ENCODE peak calls at places on chromosome X, in six cellular contexts. M is fibroblast of lung, R is AG09319, H is astrocyte of the spinal cord, K is AG09309, W is keratinocyte. L is an unnamed sample.
A peak's percentile ranks its signal among the peaks of the same experiment; 100 is the strongest.

GRCh38 chrX:41293269-41293668 is 40.7 kb upstream of the DDX3X start:
- DNase-seq in M (no peak), R (no peak), W (no peak), K (no peak), H (no peak), L (no peak)

GRCh38 chrX:23742174-23742692 is 843 bp downstream of the ACOT9 start:
- DNase-seq in R (peak; percentile 56), W (peak; percentile 32), K (peak; percentile 55), M (peak; percentile 79), H (peak; percentile 76), L (no peak)

GRCh38 chrX:3638280-3638873 is 75.1 kb downstream of the PRKX start:
- DNase-seq in M (peak; percentile 26), W (no peak), R (peak; percentile 8), H (peak; percentile 46), K (no peak), L (no peak)

GRCh38 chrX:24347871-24348270 is 12.6 kb upstream of the SUPT20HL1 start:
- DNase-seq in R (no peak), K (no peak), M (no peak), W (no peak), H (no peak), L (no peak)

GRCh38 chrX:72001471-72001870 is 90.8 kb downstream of the NHSL2 start:
- DNase-seq in K (no peak), M (no peak), R (no peak), H (no peak), W (no peak), L (no peak)

GRCh38 chrX:106415276-106415895 is 196.4 kb upstream of the RADX start:
- DNase-seq in K (no peak), H (peak; percentile 26), W (no peak), R (no peak), M (peak; percentile 6), L (no peak)

GRCh38 chrX:64204701-64205440 is 637 bp downstream of the AMER1 start:
- DNase-seq in K (no peak), W (no peak), R (no peak), M (peak; percentile 34), H (peak; percentile 30), L (no peak)

GRCh38 chrX:12007881-12008280 is 130.4 kb upstream of the FRMPD4 start:
- DNase-seq in K (peak; percentile 40), M (peak; percentile 91), H (peak; percentile 79), W (peak; percentile 32), R (peak; percentile 11), L (no peak)

GRCh38 chrX:15498741-15499140 is 1.9 kb upstream of the BMX start:
- DNase-seq in R (no peak), M (no peak), H (no peak), K (no peak), W (no peak), L (no peak)

GRCh38 chrX:10617186-10617963 is 3.0 kb downstream of the MID1 start:
- DNase-seq in M (peak; percentile 14), R (no peak), H (no peak), K (no peak), W (no peak), L (no peak)

GRCh38 chrX:43969504-43970501 is 3.4 kb downstream of the NDP start:
- DNase-seq in R (no peak), W (no peak), H (peak; percentile 47), M (peak; percentile 73), K (no peak), L (no peak)

GRCh38 chrX:109928596-109929335 is 74.1 kb upstream of the TMEM164 start:
- DNase-seq in M (no peak), H (no peak), K (no peak), W (no peak), R (no peak), L (no peak)

GRCh38 chrX:147570483-147570882 is 341.2 kb upstream of the FMR1 start:
- DNase-seq in K (no peak), M (no peak), R (no peak), W (no peak), H (no peak), L (no peak)

GRCh38 chrX:154658187-154658586 is 4.8 kb upstream of the CTAG2 start:
- DNase-seq in M (no peak), W (no peak), H (no peak), R (no peak), K (no peak), L (no peak)

GRCh38 chrX:153981771-153982533 is 9.4 kb downstream of the TMEM187 start:
- DNase-seq in W (no peak), R (no peak), M (no peak), H (peak; percentile 44), K (no peak), L (peak; percentile 80)

GRCh38 chrX:148649145-148649645 is 148.8 kb downstream of the AFF2 start:
- DNase-seq in W (no peak), K (no peak), R (no peak), H (peak; percentile 18), M (peak; percentile 43), L (no peak)

GRCh38 chrX:135185795-135186443 is 14.7 kb upstream of the CT55 start:
- DNase-seq in W (no peak), R (peak; percentile 24), H (peak; percentile 33), K (peak; percentile 34), M (peak; percentile 35), L (no peak)

GRCh38 chrX:48468247-48468671 is 1.8 kb downstream of the SLC38A5 start:
- DNase-seq in K (no peak), R (no peak), H (no peak), M (no peak), W (no peak), L (no peak)

GRCh38 chrX:72050011-72050410 is 81.7 kb downstream of the RTL5 start:
- DNase-seq in H (no peak), M (no peak), W (no peak), R (no peak), K (no peak), L (no peak)

GRCh38 chrX:46626566-46626965 is 53.0 kb downstream of the CHST7 start:
- DNase-seq in W (no peak), R (no peak), M (no peak), H (no peak), K (no peak), L (peak; percentile 86)

GRCh38 chrX:9573282-9574106 is 108.6 kb downstream of the TBL1X start:
- DNase-seq in H (no peak), K (no peak), W (no peak), M (no peak), R (no peak), L (no peak)

GRCh38 chrX:67692246-67692645 is 148.4 kb downstream of the AR start:
- DNase-seq in R (peak; percentile 5), K (peak; percentile 17), M (peak; percentile 84), W (no peak), H (peak; percentile 59), L (no peak)

GRCh38 chrX:118652717-118653116 is 74.7 kb upstream of the IL13RA1 start:
- DNase-seq in W (no peak), R (peak; percentile 44), K (peak; percentile 17), H (no peak), M (peak; percentile 20), L (no peak)

GRCh38 chrX:41561045-41561444 is 113.9 kb downstream of the NYX start:
- DNase-seq in M (peak; percentile 91), H (peak; percentile 87), W (no peak), K (peak; percentile 52), R (no peak), L (peak; percentile 65)

GRCh38 chrX:39725928-39726619 is 371.7 kb downstream of the BCOR start:
- DNase-seq in K (peak; percentile 81), H (peak; percentile 52), W (no peak), M (peak; percentile 89), R (no peak), L (no peak)
- TF ChIP-seq CTCF in K (no peak), H (no peak), W (no peak), M (no peak), R (no peak), L (no peak)

DNA sequence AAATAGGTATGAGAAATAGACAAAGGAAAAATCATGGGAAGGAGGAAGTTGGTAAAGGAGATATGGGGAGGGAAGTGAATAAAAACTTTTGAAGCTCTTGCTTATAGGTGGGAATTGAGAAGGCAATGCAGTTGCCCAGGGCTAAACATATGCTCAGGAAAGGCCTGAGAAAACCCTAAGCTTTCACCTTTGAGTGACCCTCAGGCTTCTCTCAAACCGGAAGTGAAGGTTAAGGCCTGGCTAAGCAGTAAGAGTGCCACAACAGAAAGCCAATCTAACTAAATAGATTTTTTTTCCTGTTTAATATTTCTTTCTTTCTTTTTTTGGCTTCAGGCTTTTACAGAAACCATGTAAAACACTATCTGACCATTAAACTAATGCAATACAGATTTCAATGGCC is 69.5 kb upstream of the GABRA3 start:
- DNase-seq in R (no peak), K (no peak), H (no peak), M (no peak), W (no peak), L (no peak)
- TF ChIP-seq CTCF in R (no peak), K (no peak), H (no peak), M (no peak), W (no peak), L (no peak)

GRCh38 chrX:117510453-117510852 is 606.2 kb downstream of the KLHL13 start:
- DNase-seq in H (no peak), W (no peak), K (no peak), R (no peak), M (no peak), L (no peak)
- TF ChIP-seq CTCF in H (no peak), W (peak; percentile 36), K (no peak), R (no peak), M (no peak), L (no peak)

GRCh38 chrX:132592880-132593279 is 104.0 kb upstream of the MBNL3 start:
- DNase-seq in H (no peak), K (no peak), W (no peak), M (no peak), R (no peak), L (no peak)
- TF ChIP-seq CTCF in H (peak; percentile 38), K (peak; percentile 42), W (peak; percentile 37), M (peak; percentile 59), R (peak; percentile 53), L (no peak)

DNA sequence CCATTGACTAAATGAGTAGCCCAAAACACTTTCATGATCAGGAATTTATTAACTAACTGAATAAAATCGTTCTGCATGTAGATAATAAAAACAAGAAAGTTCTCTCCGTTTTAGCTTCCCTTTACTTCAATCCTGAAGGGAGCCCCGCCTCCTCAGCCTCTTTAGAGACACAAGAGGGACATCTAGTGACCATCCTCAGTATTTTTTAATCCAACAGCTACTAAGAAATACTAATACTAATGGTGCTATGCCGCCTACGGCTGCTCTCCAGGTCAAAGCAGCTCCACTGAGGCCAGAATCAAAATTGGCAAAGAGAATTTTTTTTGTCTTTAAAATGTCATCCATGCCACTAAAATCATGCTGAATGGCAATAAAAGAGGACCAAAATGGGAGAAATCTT is 3.2 kb upstream of the PCDH19 start:
- DNase-seq in R (peak; percentile 19), M (peak; percentile 32), K (peak; percentile 13), W (no peak), H (peak; percentile 60), L (no peak)
- TF ChIP-seq CTCF in R (peak; percentile 43), M (peak; percentile 44), K (peak; percentile 54), W (peak; percentile 33), H (peak; percentile 44), L (peak; percentile 36)